ENCODE peak calls at places on chromosomes 12 and 14, in four cellular contexts. One of them, this sample, is unnamed. For H3K4me1, the result is how much of the 10 kb centered on the place peaks cover.

GRCh38 chr14:99684356-99684952 is 356 bp downstream of the CYP46A1 start:
- DNase-seq in HepG2: no peak
- DNase-seq in HCT116: no peak
- DNase-seq in K562: no peak
- DNase-seq in this sample: no peak

GRCh38 chr12:107129315-107129930 is 36.1 kb upstream of the CRY1 start:
- DNase-seq in HepG2: no peak
- DNase-seq in HCT116: no peak
- DNase-seq in K562: no peak
- DNase-seq in this sample: no peak

GRCh38 chr12:6644903-6645302 is 2.3 kb downstream of the ACRBP start:
- DNase-seq in HepG2: no peak
- DNase-seq in HCT116: no peak
- DNase-seq in K562: no peak
- DNase-seq in this sample: no peak

GRCh38 chr14:66503532-66503931 is 4.4 kb upstream of the GPHN start:
- DNase-seq in HepG2: no peak
- DNase-seq in HCT116: no peak
- DNase-seq in K562: no peak
- DNase-seq in this sample: no peak

GRCh38 chr14:28763914-28764848 is 2.4 kb upstream of the FOXG1 start:
- DNase-seq in HepG2: no peak
- DNase-seq in HCT116: no peak
- DNase-seq in K562: no peak
- DNase-seq in this sample: no peak

GRCh38 chr14:102086346-102086971 is 385 bp downstream of the HSP90AA1 start:
- DNase-seq in HepG2: no peak
- DNase-seq in HCT116: no peak
- DNase-seq in K562: peak
- DNase-seq in this sample: no peak

GRCh38 chr12:52029686-52030085 is 21.6 kb upstream of the NR4A1 start:
- DNase-seq in HepG2: no peak
- DNase-seq in HCT116: no peak
- DNase-seq in K562: no peak
- DNase-seq in this sample: no peak

GRCh38 chr14:78088941-78089340 is 81.2 kb upstream of the NRXN3 start:
- DNase-seq in HepG2: no peak
- DNase-seq in HCT116: no peak
- DNase-seq in K562: no peak
- DNase-seq in this sample: no peak

GRCh38 chr12:75779891-75780501 is 251.6 kb downstream of the PHLDA1 start:
- DNase-seq in HepG2: no peak
- DNase-seq in HCT116: no peak
- DNase-seq in K562: no peak
- DNase-seq in this sample: no peak
- TF ChIP-seq TCF7L2 in HepG2: no peak
- TF ChIP-seq TCF7L2 in HCT116: no peak
- TF ChIP-seq TCF7L2 in K562: no peak
- TF ChIP-seq TCF7L2 in this sample: no peak

GRCh38 chr12:132439333-132439904 is 50.5 kb upstream of the FBRSL1 start:
- DNase-seq in HepG2: no peak
- DNase-seq in HCT116: no peak
- DNase-seq in K562: no peak
- DNase-seq in this sample: no peak
- TF ChIP-seq CTCF in HepG2: peak
- TF ChIP-seq CTCF in HCT116: no peak
- TF ChIP-seq CTCF in K562: no peak
- TF ChIP-seq CTCF in this sample: no peak

GRCh38 chr12:68631177-68631576 is 20.5 kb downstream of the RAP1B start:
- DNase-seq in HepG2: no peak
- DNase-seq in HCT116: no peak
- DNase-seq in K562: no peak
- DNase-seq in this sample: no peak
- H3K4me1 ChIP-seq in HepG2: under half
- H3K4me1 ChIP-seq in HCT116: under half
- H3K4me1 ChIP-seq in K562: under half
- H3K4me1 ChIP-seq in this sample: half or more

GRCh38 chr12:132550830-132551229 is 59.6 kb downstream of the LRCOL1 start:
- DNase-seq in HepG2: no peak
- DNase-seq in HCT116: no peak
- DNase-seq in K562: no peak
- DNase-seq in this sample: no peak
- TF ChIP-seq TCF7L2 in HepG2: no peak
- TF ChIP-seq TCF7L2 in HCT116: no peak
- TF ChIP-seq TCF7L2 in K562: no peak
- TF ChIP-seq TCF7L2 in this sample: no peak

GRCh38 chr12:110861729-110862128 is 14.9 kb downstream of the CCDC63 start:
- DNase-seq in HepG2: no peak
- DNase-seq in HCT116: no peak
- DNase-seq in K562: no peak
- DNase-seq in this sample: no peak
- TF ChIP-seq CTCF in HepG2: peak
- TF ChIP-seq CTCF in HCT116: peak
- TF ChIP-seq CTCF in K562: peak
- TF ChIP-seq CTCF in this sample: peak

DNA sequence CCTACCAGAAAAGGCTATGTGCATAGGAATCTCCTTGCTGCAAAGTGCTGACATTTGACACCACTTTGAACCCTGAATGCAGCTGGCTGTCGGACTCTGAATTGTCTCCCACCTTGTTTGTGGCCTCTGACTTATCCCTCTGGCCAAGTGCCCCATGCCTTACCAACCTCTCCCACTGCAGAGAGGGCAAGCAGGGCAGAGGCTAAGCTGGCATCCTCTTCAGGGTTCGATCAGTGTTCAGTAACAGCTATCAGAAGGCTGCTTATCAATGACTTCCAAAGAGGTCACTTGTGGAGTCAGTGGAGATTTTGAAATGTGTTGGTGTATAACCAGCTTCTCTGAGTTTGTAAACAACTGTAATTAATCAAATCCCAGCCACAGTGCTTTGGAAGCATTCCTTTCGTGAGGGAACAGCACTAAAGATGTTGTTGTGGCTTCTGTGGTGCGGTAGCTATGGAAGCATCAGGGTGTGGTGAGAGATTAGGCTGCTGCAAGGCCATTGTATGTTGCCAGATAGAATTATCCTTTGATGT is 22.6 kb upstream of the BMP4 start:
- DNase-seq in HepG2: peak
- DNase-seq in HCT116: no peak
- DNase-seq in K562: no peak
- DNase-seq in this sample: no peak
- H3K4me1 ChIP-seq in HepG2: half or more
- H3K4me1 ChIP-seq in HCT116: under half
- H3K4me1 ChIP-seq in K562: under half
- H3K4me1 ChIP-seq in this sample: under half

GRCh38 chr12:116878567-116879508 is 2.4 kb downstream of the HRK start:
- DNase-seq in HepG2: no peak
- DNase-seq in HCT116: no peak
- DNase-seq in K562: no peak
- DNase-seq in this sample: no peak
- TF ChIP-seq TCF7L2 in HepG2: no peak
- TF ChIP-seq TCF7L2 in HCT116: no peak
- TF ChIP-seq TCF7L2 in K562: no peak
- TF ChIP-seq TCF7L2 in this sample: no peak

DNA sequence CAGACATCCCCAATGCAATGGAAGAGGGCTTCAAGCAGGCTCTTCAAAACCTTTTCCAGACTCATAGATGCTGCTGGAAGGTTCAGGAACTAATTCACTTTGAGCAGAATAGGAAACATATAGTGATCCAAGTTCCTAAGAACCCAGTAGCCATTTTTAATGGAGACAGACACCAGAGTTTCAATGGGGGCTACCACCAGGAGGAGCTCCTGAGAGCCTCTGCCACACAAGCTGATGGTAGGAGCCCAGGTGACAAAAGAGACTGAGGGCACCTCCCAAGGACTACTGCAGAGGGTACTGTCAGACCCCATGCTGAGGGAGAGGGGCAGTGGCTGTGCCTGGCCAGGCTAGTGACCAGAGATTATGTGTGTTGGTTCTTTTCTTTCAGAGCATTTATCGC is 45.9 kb downstream of the IFNG start:
- DNase-seq in HepG2: no peak
- DNase-seq in HCT116: peak
- DNase-seq in K562: no peak
- DNase-seq in this sample: no peak
- TF ChIP-seq CTCF in HepG2: peak
- TF ChIP-seq CTCF in HCT116: peak
- TF ChIP-seq CTCF in K562: peak
- TF ChIP-seq CTCF in this sample: peak

DNA sequence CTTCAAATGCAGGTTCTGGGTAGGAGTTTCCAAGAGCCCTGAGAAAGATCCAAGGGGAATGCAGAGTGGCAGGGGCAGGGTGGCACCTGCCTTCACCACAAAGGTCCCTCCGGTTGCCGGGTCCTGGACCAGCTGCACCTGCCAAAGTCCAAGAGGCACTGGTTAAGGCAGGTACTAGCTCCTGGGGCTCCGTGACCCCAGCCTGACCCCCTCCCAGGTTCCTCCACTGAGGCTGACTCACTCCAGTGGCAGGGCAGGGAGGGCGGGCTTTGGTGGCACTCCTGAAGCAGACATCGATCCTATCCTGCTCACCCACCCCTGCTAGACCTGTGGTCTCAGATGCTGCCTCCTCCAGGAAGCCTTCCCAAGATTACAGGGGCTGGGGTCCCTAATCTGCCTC is 11.4 kb downstream of the RPS6KL1 start:
- DNase-seq in HepG2: no peak
- DNase-seq in HCT116: no peak
- DNase-seq in K562: no peak
- DNase-seq in this sample: no peak
- H3K4me1 ChIP-seq in HepG2: under half
- H3K4me1 ChIP-seq in HCT116: under half
- H3K4me1 ChIP-seq in K562: under half
- H3K4me1 ChIP-seq in this sample: under half